ENCODE peak calls at places on chromosomes 13 and 19, in six cellular contexts. F is EL; U is thoracic aorta; V is stimulated activated CD4-positive, alpha-beta T cell treated with anti-CD3 and anti-CD28 coated beads, Interleukin-15, amount 100 ng/mL, for 24 hours; X is kidney glomerular epithelial cell; G is effector memory CD8-positive, alpha-beta T cell. L is an unnamed sample.

GRCh38 chr13:111461445-111462149 is 141.2 kb downstream of the TEX29 start:
- DNase-seq in U (no peak), X (no peak), F (no peak), V (no peak), G (no peak), L (no peak)

GRCh38 chr19:46426506-46427162 is 2.1 kb downstream of the PNMA8C start:
- DNase-seq in G (no peak), F (peak; percentile 79), U (no peak), X (peak; percentile 84), V (peak; percentile 61), L (peak; percentile 75)

GRCh38 chr19:41398042-41398403 is 405 bp downstream of the BCKDHA start:
- DNase-seq in G (no peak), F (no peak), U (no peak), X (peak; percentile 54), V (no peak), L (no peak)

GRCh38 chr19:46115396-46116109 is 8.9 kb downstream of the IGFL3 start:
- DNase-seq in F (peak; percentile 73), V (peak; percentile 79), X (peak; percentile 88), G (no peak), U (no peak), L (no peak)

GRCh38 chr13:112690242-112690943 is 555 bp downstream of the ATP11A start:
- DNase-seq in X (no peak), V (peak; percentile 49), U (no peak), G (no peak), F (peak; percentile 45), L (peak; percentile 31)

GRCh38 chr19:7534531-7534980 is 961 bp upstream of the PNPLA6 start:
- DNase-seq in F (peak; percentile 87), U (peak; percentile 70), X (peak; percentile 33), G (no peak), V (peak; percentile 69), L (peak; percentile 68)

GRCh38 chr13:43095771-43096719 is 72.7 kb downstream of the DNAJC15 start:
- DNase-seq in F (peak; percentile 23), X (no peak), U (no peak), V (no peak), G (no peak), L (no peak)

GRCh38 chr13:108987488-108987887 is 358.1 kb downstream of the MYO16 start:
- DNase-seq in G (no peak), X (no peak), U (no peak), F (no peak), V (no peak), L (no peak)

GRCh38 chr19:58305932-58306323 is 751 bp downstream of the ERVK3-1 start:
- DNase-seq in X (no peak), F (peak; percentile 4), V (no peak), U (no peak), G (peak; percentile 7), L (no peak)

GRCh38 chr19:5686647-5687359 is 3.3 kb upstream of the RPL36 start:
- DNase-seq in F (peak; percentile 95), V (peak; percentile 100), U (peak; percentile 90), G (peak; percentile 93), X (peak; percentile 86), L (peak; percentile 97)

GRCh38 chr13:112448621-112449544 is 72.7 kb downstream of the SPACA7 start:
- DNase-seq in U (no peak), F (no peak), G (no peak), X (no peak), V (no peak), L (peak; percentile 7)

GRCh38 chr19:16376649-16377048 is 52.0 kb downstream of the KLF2 start:
- DNase-seq in F (peak; percentile 12), X (no peak), G (no peak), V (peak; percentile 55), U (no peak), L (no peak)

GRCh38 chr13:112136095-112136494 is 69.1 kb downstream of the SOX1 start:
- DNase-seq in V (no peak), U (no peak), G (no peak), X (no peak), F (no peak), L (no peak)

GRCh38 chr19:46624958-46625661 is at the start of gene PTGIR:
- DNase-seq in U (peak; percentile 82), G (no peak), F (peak; percentile 88), V (peak; percentile 73), X (no peak), L (peak; percentile 45)

GRCh38 chr13:93620366-93620765 is 393.8 kb downstream of the GPC6 start:
- DNase-seq in V (no peak), U (no peak), X (no peak), F (no peak), G (no peak), L (no peak)

GRCh38 chr19:46838160-46838559 is 12.5 kb downstream of the AP2S1 start:
- DNase-seq in V (no peak), X (no peak), F (no peak), U (no peak), G (no peak), L (no peak)

GRCh38 chr13:76503756-76504155 is 382.4 kb downstream of the KCTD12 start:
- DNase-seq in X (no peak), U (no peak), F (no peak), G (no peak), V (no peak), L (no peak)

L was measured in mucosa of gallbladder.